ENCODE peak calls at places on chromosomes 6 and 20, in eight cellular contexts. Y is Kasumi-1; K is T-helper 9 cell; D is activated T-helper 9 cell treated with anti-CD3 and anti-CD28 coated beads, Interleukin-2, amount 50 U/mL, for 16 hours; E is NCI-H2081; R is activated CD4-positive, CD25-positive, alpha-beta regulatory T cell; H is EL; V is NCI-H1092 treated with DMSO at 0.1 percent for 48 hours. F is an unnamed sample.

GRCh38 chr6:130934848-130935585 is 107.8 kb downstream of the SMLR1 start:
- DNase-seq in R (no peak), E (no peak), Y (no peak), V (no peak), K (no peak), H (peak), D (no peak), F (no peak)

GRCh38 chr6:26270121-26270861 is 94.7 kb upstream of the BTN3A2 start:
- DNase-seq in K (no peak), D (no peak), H (peak), Y (peak), E (no peak), R (no peak), V (no peak), F (no peak)

GRCh38 chr6:38319259-38320255 is 320.2 kb downstream of the BTBD9 start:
- DNase-seq in K (no peak), E (no peak), H (no peak), Y (no peak), V (no peak), D (no peak), R (no peak), F (no peak)

GRCh38 chr6:22466665-22467064 is 102.7 kb upstream of the HDGFL1 start:
- DNase-seq in R (no peak), V (peak), Y (no peak), H (no peak), D (no peak), K (no peak), E (no peak), F (no peak)

GRCh38 chr6:147506704-147507114 is 1.8 kb upstream of the SAMD5 start:
- DNase-seq in D (no peak), H (peak), E (peak), K (no peak), V (no peak), R (no peak), Y (peak), F (peak)

GRCh38 chr20:37559312-37560027 is 31.8 kb upstream of the BLCAP start:
- DNase-seq in E (no peak), V (no peak), R (no peak), H (no peak), K (no peak), D (no peak), Y (no peak), F (no peak)

GRCh38 chr6:11500008-11500407 is 37.5 kb upstream of the TMEM170B start:
- DNase-seq in E (no peak), R (no peak), Y (no peak), K (no peak), D (no peak), V (no peak), H (peak), F (no peak)

GRCh38 chr6:39357998-39358686 is 35.6 kb upstream of the KCNK16 start:
- DNase-seq in K (no peak), E (peak), H (peak), V (peak), D (no peak), R (no peak), Y (peak), F (peak)

GRCh38 chr6:142537612-142538478 is 236.0 kb downstream of the ADGRG6 start:
- DNase-seq in E (no peak), D (no peak), K (no peak), V (peak), H (peak), R (no peak), Y (no peak), F (no peak)

GRCh38 chr20:1868856-1869255 is 26.4 kb upstream of the SIRPA start:
- DNase-seq in D (no peak), K (no peak), R (no peak), Y (no peak), V (no peak), E (no peak), H (peak), F (no peak)

GRCh38 chr6:35955970-35956369 is 35.1 kb upstream of the SRPK1 start:
- DNase-seq in E (no peak), D (no peak), H (no peak), R (no peak), Y (peak), V (no peak), K (no peak), F (no peak)

GRCh38 chr20:53887973-53888372 is 182.4 kb downstream of the BCAS1 start:
- DNase-seq in Y (no peak), H (no peak), R (no peak), E (no peak), K (no peak), D (no peak), V (no peak), F (no peak)

GRCh38 chr6:17908831-17909230 is 78.6 kb downstream of the KIF13A start:
- DNase-seq in H (no peak), D (no peak), E (no peak), R (no peak), V (no peak), Y (no peak), K (no peak), F (no peak)

GRCh38 chr6:148999501-148999900 is 252.7 kb downstream of the UST start:
- DNase-seq in V (no peak), H (peak), Y (no peak), D (no peak), E (no peak), R (no peak), K (no peak), F (no peak)

GRCh38 chr6:25176466-25176865 is 102.7 kb upstream of the CARMIL1 start:
- DNase-seq in D (no peak), H (no peak), E (no peak), Y (no peak), R (no peak), K (no peak), V (no peak), F (no peak)

GRCh38 chr6:259901-260508 is 32.3 kb upstream of the DUSP22 start:
- DNase-seq in E (no peak), Y (no peak), D (no peak), K (no peak), H (no peak), R (no peak), V (no peak), F (no peak)

GRCh38 chr6:72699142-72699541 is 77.3 kb downstream of the KCNQ5 start:
- DNase-seq in Y (no peak), R (no peak), H (peak), K (no peak), E (no peak), V (no peak), D (no peak), F (no peak)

GRCh38 chr6:85401186-85402062 is 48.5 kb upstream of the NT5E start:
- DNase-seq in H (no peak), Y (peak), K (no peak), R (no peak), E (no peak), D (no peak), V (no peak), F (no peak)

GRCh38 chr20:62907377-62908317 is 18.7 kb downstream of the DIDO1 start:
- DNase-seq in H (no peak), D (no peak), Y (peak), R (no peak), K (no peak), E (no peak), V (no peak), F (no peak)

GRCh38 chr20:36030143-36030542 is 61.8 kb downstream of the CNBD2 start:
- DNase-seq in R (no peak), H (no peak), Y (no peak), V (no peak), E (no peak), D (no peak), K (no peak), F (peak)

GRCh38 chr6:167684276-167685104 is 142.2 kb upstream of the AFDN start:
- DNase-seq in E (no peak), K (no peak), R (no peak), D (no peak), Y (no peak), V (peak), H (no peak), F (no peak)

GRCh38 chr6:169501128-169501527 is 200.7 kb downstream of the WDR27 start:
- DNase-seq in V (no peak), R (no peak), Y (no peak), H (no peak), K (no peak), D (no peak), E (no peak), F (no peak)

GRCh38 chr20:58155148-58155925 is 73.1 kb downstream of the ANKRD60 start:
- DNase-seq in Y (no peak), H (no peak), K (no peak), V (no peak), D (no peak), R (no peak), E (no peak), F (no peak)

GRCh38 chr6:52929321-52930164 is 20.0 kb upstream of the GSTA3 start:
- DNase-seq in H (peak), E (no peak), D (no peak), Y (no peak), R (no peak), V (no peak), K (no peak), F (no peak)

GRCh38 chr6:107318100-107318736 is 141.1 kb downstream of the PDSS2 start:
- DNase-seq in R (no peak), V (peak), H (peak), E (peak), D (no peak), Y (peak), K (no peak), F (peak)

GRCh38 chr20:19073584-19074198 is 138.8 kb upstream of the SLC24A3 start:
- DNase-seq in R (no peak), V (peak), D (no peak), E (peak), Y (no peak), K (no peak), H (peak), F (no peak)

GRCh38 chr20:24991897-24992419 is 593 bp downstream of the APMAP start:
- DNase-seq in D (no peak), E (no peak), R (no peak), Y (no peak), K (no peak), V (peak), H (peak), F (no peak)

GRCh38 chr6:29651413-29652197 is 5.3 kb upstream of the MOG start:
- DNase-seq in H (peak), V (peak), E (peak), R (no peak), Y (peak), K (no peak), D (no peak), F (no peak)

GRCh38 chr6:124057448-124057847 is 253.8 kb downstream of the NKAIN2 start:
- DNase-seq in V (peak), Y (no peak), K (no peak), H (no peak), E (no peak), D (no peak), R (no peak), F (no peak)

GRCh38 chr20:43409041-43409913 is 48.4 kb upstream of the SRSF6 start:
- DNase-seq in E (peak), R (no peak), Y (peak), V (peak), D (no peak), H (peak), K (no peak), F (no peak)

GRCh38 chr20:56360133-56360898 is 1.5 kb downstream of the FAM210B start:
- DNase-seq in R (no peak), H (no peak), D (no peak), V (no peak), K (no peak), E (no peak), Y (no peak), F (no peak)

GRCh38 chr6:38306915-38307314 is 332.8 kb downstream of the BTBD9 start:
- DNase-seq in R (no peak), D (no peak), Y (no peak), V (no peak), E (no peak), H (no peak), K (no peak), F (no peak)

GRCh38 chr6:153553627-153554026 is 422.5 kb upstream of the RGS17 start:
- DNase-seq in Y (peak), K (no peak), D (no peak), E (peak), H (no peak), V (no peak), R (no peak), F (no peak)

GRCh38 chr6:159084493-159085091 is 39.8 kb upstream of the TAGAP start:
- DNase-seq in K (no peak), E (no peak), D (no peak), V (no peak), H (peak), R (no peak), Y (no peak), F (no peak)

F was measured in ovary.